ENCODE peak calls at places on chromosomes 12 and 14, in five cellular contexts. M is aorta; C is GM23248; I is brain microvascular endothelial cell; E is CD8-positive, alpha-beta T cell. F is an unnamed sample.

GRCh38 chr12:78101946-78102635 is 271.4 kb downstream of the NAV3 start:
- DNase-seq in M (no peak), C (no peak), I (no peak), E (no peak), F (no peak)

GRCh38 chr14:22560638-22561365 is 28.2 kb downstream of the DAD1 start:
- DNase-seq in M (no peak), C (no peak), I (no peak), E (no peak), F (no peak)

GRCh38 chr14:99416909-99417308 is 63.8 kb downstream of the SETD3 start:
- DNase-seq in M (no peak), C (no peak), I (no peak), E (no peak), F (no peak)

GRCh38 chr12:122029620-122030426 is 8.1 kb downstream of the BCL7A start:
- DNase-seq in M (no peak), C (no peak), I (no peak), E (no peak), F (no peak)

GRCh38 chr14:56118611-56119181 is 485 bp downstream of the PELI2 start:
- DNase-seq in M (peak; percentile 86), C (peak; percentile 75), I (no peak), E (peak; percentile 67), F (no peak)

GRCh38 chr14:100664841-100665425 is 61.8 kb upstream of the DLK1 start:
- DNase-seq in M (no peak), C (peak; percentile 71), I (no peak), E (no peak), F (no peak)

GRCh38 chr12:113065126-113066007 is 8.8 kb downstream of the DTX1 start:
- DNase-seq in M (no peak), C (peak; percentile 28), I (no peak), E (no peak), F (no peak)

GRCh38 chr12:31618228-31619025 is 27.5 kb upstream of the DENND5B start:
- DNase-seq in M (no peak), C (no peak), I (peak; percentile 53), E (no peak), F (no peak)

GRCh38 chr12:107352347-107353081 is 259.2 kb upstream of the CRY1 start:
- DNase-seq in M (no peak), C (no peak), I (no peak), E (no peak), F (no peak)

GRCh38 chr12:6044082-6044481 is 80.4 kb downstream of the VWF start:
- DNase-seq in M (peak; percentile 38), C (peak; percentile 60), I (no peak), E (no peak), F (no peak)

GRCh38 chr12:38411947-38412346 is 95.4 kb downstream of the ALG10B start:
- DNase-seq in M (no peak), C (no peak), I (no peak), E (no peak), F (no peak)

GRCh38 chr12:79934309-79935020 is 432 bp downstream of the PPP1R12A start:
- DNase-seq in M (no peak), C (no peak), I (peak; percentile 28), E (no peak), F (no peak)

GRCh38 chr14:100524233-100524932 is 62.8 kb downstream of the BEGAIN start:
- DNase-seq in M (no peak), C (no peak), I (no peak), E (peak; percentile 32), F (no peak)

GRCh38 chr12:29316772-29317171 is 64.2 kb downstream of the ERGIC2 start:
- DNase-seq in M (no peak), C (peak; percentile 74), I (peak; percentile 72), E (no peak), F (peak; percentile 2)

GRCh38 chr14:64554551-64554950 is 4.8 kb downstream of the PPP1R36 start:
- DNase-seq in M (no peak), C (no peak), I (no peak), E (no peak), F (no peak)

GRCh38 chr12:123442774-123443173 is 6.3 kb upstream of the RILPL2 start:
- DNase-seq in M (no peak), C (no peak), I (no peak), E (no peak), F (no peak)

GRCh38 chr12:103401421-103401820 is 94.3 kb downstream of the C12orf42 start:
- DNase-seq in M (no peak), C (no peak), I (no peak), E (no peak), F (no peak)

GRCh38 chr12:2805146-2805525 is 7.3 kb upstream of the ITFG2 start:
- DNase-seq in M (no peak), C (no peak), I (peak; percentile 29), E (no peak), F (no peak)

GRCh38 chr14:89126461-89126860 is 290.6 kb downstream of the FOXN3 start:
- DNase-seq in M (no peak), C (no peak), I (no peak), E (no peak), F (no peak)
- H3K27me3 ChIP-seq in M (no peaks in the 10 kb centered on the region), C (peaks cover 6% of the 10 kb centered on the region), I (no peaks in the 10 kb centered on the region), E (no peaks in the 10 kb centered on the region), F (no peaks in the 10 kb centered on the region)

DNA sequence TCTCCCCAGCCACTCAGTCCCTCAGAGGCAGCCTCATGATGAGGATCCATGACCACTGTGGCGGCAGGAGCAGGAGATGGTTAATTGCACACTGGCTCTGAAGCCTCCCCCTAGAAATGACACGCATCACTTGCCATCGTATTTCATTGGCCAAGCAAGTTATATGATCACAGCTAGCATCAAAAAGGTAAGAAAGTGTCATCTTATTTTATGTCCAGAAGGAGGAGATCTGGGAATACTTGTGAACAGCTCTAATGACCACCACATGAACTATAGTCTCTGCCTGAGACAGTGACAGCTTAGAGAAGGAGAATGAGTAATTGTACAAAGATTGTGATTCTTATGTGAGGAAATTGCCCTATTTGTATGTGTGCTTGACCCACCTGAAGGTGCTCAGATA is 363.4 kb downstream of the NUAK1 start:
- DNase-seq in M (no peak), C (peak; percentile 68), I (peak; percentile 54), E (no peak), F (no peak)
- H3K27me3 ChIP-seq in M (no peaks in the 10 kb centered on the region), C (no peaks in the 10 kb centered on the region), I (no peaks in the 10 kb centered on the region), E (no peaks in the 10 kb centered on the region), F (no peaks in the 10 kb centered on the region)

DNA sequence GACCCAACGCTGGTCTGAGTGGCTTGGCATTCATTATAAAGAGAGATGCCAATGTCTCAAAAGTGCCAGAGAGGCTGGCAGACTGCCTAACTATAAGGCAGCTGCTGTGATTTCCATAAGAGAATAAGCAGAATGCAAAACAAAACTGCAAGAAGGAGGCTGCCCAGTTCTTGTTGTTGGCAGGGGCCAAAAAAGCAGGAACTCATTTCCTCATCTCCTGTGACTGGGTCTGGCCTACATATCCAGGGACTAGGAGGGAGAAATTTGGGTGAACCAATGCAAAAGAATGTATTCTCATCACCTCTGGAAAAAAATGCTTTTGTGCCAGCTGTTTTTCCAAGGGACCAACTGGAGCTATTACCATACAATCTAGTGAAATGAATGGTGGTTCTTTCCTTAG is 13.6 kb upstream of the HOXC13 start:
- DNase-seq in M (no peak), C (no peak), I (no peak), E (no peak), F (no peak)
- H3K27me3 ChIP-seq in M (peaks cover 11% of the 10 kb centered on the region), C (peaks cover 99% of the 10 kb centered on the region), I (peaks cover 60% of the 10 kb centered on the region), E (peaks cover 50% of the 10 kb centered on the region), F (peaks cover 70% of the 10 kb centered on the region)

GRCh38 chr12:67854351-67854750 is 134.9 kb upstream of the IFNG-AS1 start:
- DNase-seq in M (no peak), C (peak; percentile 30), I (no peak), E (no peak), F (no peak)
- H3K27me3 ChIP-seq in M (no peaks in the 10 kb centered on the region), C (no peaks in the 10 kb centered on the region), I (no peaks in the 10 kb centered on the region), E (no peaks in the 10 kb centered on the region), F (no peaks in the 10 kb centered on the region)

DNA sequence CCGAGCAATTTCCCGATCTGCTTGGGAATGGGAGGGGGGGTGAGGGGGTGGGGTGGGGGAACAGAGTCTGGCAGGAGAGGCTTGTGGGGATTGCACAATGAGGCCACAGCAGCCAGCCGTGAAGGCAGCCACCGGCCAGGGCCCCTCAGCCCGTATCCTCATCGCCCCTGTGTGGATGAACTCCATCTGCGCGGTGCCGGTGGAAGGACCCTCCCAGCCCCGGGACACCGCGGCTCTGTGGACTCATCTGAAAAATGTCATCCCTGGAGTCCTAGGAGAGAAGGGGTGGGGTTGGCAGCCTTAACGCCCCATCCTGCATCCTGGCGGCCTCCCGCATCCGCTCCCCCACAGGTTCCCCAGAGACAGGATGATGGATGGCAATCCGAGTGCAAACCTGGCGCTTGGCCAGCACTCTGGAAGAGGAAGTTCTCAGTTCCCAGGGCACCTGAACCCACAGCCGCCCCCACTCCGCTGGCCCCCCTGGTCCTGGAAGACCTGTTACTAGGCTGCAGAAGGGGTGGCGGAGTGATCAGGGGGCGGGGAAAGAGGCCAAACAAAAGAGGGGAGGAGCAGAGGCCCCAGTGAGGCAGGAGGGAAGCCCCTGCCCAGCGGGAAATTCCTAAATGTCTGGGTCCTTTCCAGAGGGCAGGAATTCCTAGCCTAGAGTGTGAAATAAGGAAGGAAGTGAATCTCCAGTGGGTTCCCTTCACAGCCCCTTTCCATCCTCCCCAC is 1.2 kb upstream of the TNFAIP2 start:
- DNase-seq in M (peak; percentile 93), C (peak; percentile 63), I (no peak), E (no peak), F (no peak)
- H3K27me3 ChIP-seq in M (no peaks in the 10 kb centered on the region), C (no peaks in the 10 kb centered on the region), I (no peaks in the 10 kb centered on the region), E (peaks cover 8% of the 10 kb centered on the region), F (no peaks in the 10 kb centered on the region)

GRCh38 chr12:1531160-1531653 is 63.2 kb downstream of the FBXL14 start:
- DNase-seq in M (no peak), C (peak; percentile 58), I (no peak), E (no peak), F (no peak)

GRCh38 chr12:1532796-1533195 is 61.6 kb downstream of the FBXL14 start:
- DNase-seq in M (no peak), C (peak; percentile 62), I (no peak), E (no peak), F (no peak)

GRCh38 chr12:1532367-1532752 is 62.0 kb downstream of the FBXL14 start:
- DNase-seq in M (no peak), C (peak; percentile 41), I (no peak), E (no peak), F (no peak)

GRCh38 chr12:1530592-1531159 is 63.7 kb downstream of the FBXL14 start:
- DNase-seq in M (no peak), C (peak; percentile 40), I (no peak), E (no peak), F (no peak)

DNA sequence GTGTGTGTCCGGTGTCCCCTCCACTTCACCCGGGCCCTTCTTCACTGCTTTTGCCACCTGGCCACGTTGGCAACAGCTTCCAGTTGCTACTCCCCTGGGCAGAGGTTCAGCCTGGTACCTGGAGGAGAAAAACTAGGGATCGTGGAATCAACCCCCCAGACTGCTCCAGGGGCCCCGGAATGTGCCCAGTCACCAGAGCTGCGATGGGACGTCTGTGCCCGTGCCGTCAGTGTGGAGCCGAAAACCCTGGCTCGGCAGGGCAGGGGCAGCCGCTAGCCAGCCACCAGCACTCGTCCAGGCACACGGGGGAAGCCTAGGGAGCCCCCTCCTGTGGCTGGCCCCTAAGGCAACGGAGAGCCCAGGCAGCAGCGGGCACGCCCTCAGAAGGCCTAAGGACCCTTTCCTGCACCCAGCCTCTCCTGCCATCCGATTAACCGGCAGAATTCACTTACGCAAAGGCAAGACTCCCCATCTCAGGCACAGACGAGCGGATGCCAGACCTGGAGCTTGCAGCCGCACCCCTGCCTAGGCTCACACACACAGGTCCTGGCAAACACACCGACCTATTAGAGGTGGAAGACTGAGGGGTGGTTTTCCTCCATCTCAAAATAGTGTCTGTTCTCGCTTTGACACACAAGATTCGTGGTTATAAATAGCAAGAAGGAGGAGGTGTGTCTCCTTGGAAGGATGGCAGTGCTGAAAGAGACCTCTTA is 62.6 kb downstream of the FBXL14 start:
- DNase-seq in M (no peak), C (peak; percentile 60), I (no peak), E (no peak), F (no peak)
- H3K27me3 ChIP-seq in M (no peaks in the 10 kb centered on the region), C (no peaks in the 10 kb centered on the region), I (no peaks in the 10 kb centered on the region), E (peaks cover 32% of the 10 kb centered on the region), F (peaks cover 36% of the 10 kb centered on the region)

F was measured in iPS DF 6.9.